ENCODE peak calls at places on chromosomes 13 and 19, in nine cellular contexts. A is SHP77 treated with DMSO at 0.1 percent for 48 hours; C is effector memory CD4-positive, alpha-beta T cell; F is AG09309; T is T-cell; J is pancreas; Q is stimulated activated CD4-positive, alpha-beta T cell treated with anti-CD3 and anti-CD28 coated beads, Interleukin-15, amount 100 ng/mL, for 1 hour; P is Calu3; I is posterior cingulate gyrus. V is an unnamed sample.

GRCh38 chr19:22116760-22117159 is 64.5 kb downstream of the ZNF257 start:
- DNase-seq in J (no peak), Q (no peak), P (no peak), T (no peak), C (no peak), F (no peak), A (no peak), I (no peak), V (no peak)

GRCh38 chr13:106649495-106649894 is 81.6 kb upstream of the ARGLU1 start:
- DNase-seq in T (no peak), J (no peak), F (no peak), P (peak), C (no peak), I (no peak), Q (no peak), A (no peak), V (no peak)

GRCh38 chr13:21232196-21232595 is 55.7 kb downstream of the MRPL57 start:
- DNase-seq in C (no peak), T (no peak), P (no peak), F (peak), A (no peak), I (no peak), Q (no peak), J (no peak), V (no peak)

GRCh38 chr13:108121406-108121805 is 93.9 kb downstream of the LIG4 start:
- DNase-seq in F (no peak), Q (no peak), I (no peak), J (no peak), P (no peak), C (no peak), T (no peak), A (no peak), V (no peak)

GRCh38 chr13:85243831-85244230 is 555.4 kb downstream of the SLITRK6 start:
- DNase-seq in T (no peak), A (no peak), I (no peak), F (no peak), J (no peak), P (no peak), C (no peak), Q (no peak), V (no peak)

GRCh38 chr13:114132419-114133121 is at the start of gene RASA3:
- DNase-seq in Q (no peak), T (peak), A (no peak), F (no peak), I (peak), J (peak), C (peak), P (peak), V (peak)

GRCh38 chr13:98544105-98544710 is 32.7 kb downstream of the STK24 start:
- DNase-seq in F (no peak), Q (no peak), T (no peak), I (no peak), J (no peak), A (no peak), C (no peak), P (no peak), V (no peak)

GRCh38 chr19:15378529-15379082 is 981 bp downstream of the AKAP8 start:
- DNase-seq in J (peak), P (peak), I (peak), Q (no peak), F (no peak), C (peak), A (no peak), T (peak), V (no peak)

GRCh38 chr19:2584002-2584401 is 108.1 kb downstream of the GADD45B start:
- DNase-seq in F (no peak), I (peak), Q (no peak), P (no peak), A (no peak), J (no peak), C (no peak), T (no peak), V (peak)

GRCh38 chr13:44273991-44274810 is 99.4 kb upstream of the SERP2 start:
- DNase-seq in T (peak), P (peak), F (peak), Q (no peak), A (peak), I (no peak), C (peak), J (no peak), V (no peak)